ENCODE peak calls at places on chromosomes 3 and 15, in six cellular contexts. G is heart right ventricle; H is mammary epithelial cell; O is stomach; Z is CD8-positive, alpha-beta T cell; M is left ventricle myocardium inferior. S is an unnamed sample.

GRCh38 chr15:65621638-65622037 is at the start of gene SLC24A1:
- DNase-seq in G (no peak), H (no peak), O (no peak), Z (no peak), M (no peak), S (no peak)

GRCh38 chr3:46713048-46713897 is 4.4 kb downstream of the PRSS50 start:
- DNase-seq in G (peak; percentile 4), H (no peak), O (no peak), Z (no peak), M (no peak), S (no peak)

GRCh38 chr15:29098652-29099051 is 171.0 kb downstream of the NSMCE3 start:
- DNase-seq in G (no peak), H (no peak), O (no peak), Z (no peak), M (no peak), S (no peak)

GRCh38 chr3:72782521-72782920 is 65.7 kb downstream of the SHQ1 start:
- DNase-seq in G (no peak), H (no peak), O (no peak), Z (no peak), M (no peak), S (no peak)

GRCh38 chr3:101351834-101352233 is 31.5 kb upstream of the IMPG2 start:
- DNase-seq in G (no peak), H (no peak), O (no peak), Z (no peak), M (no peak), S (no peak)

GRCh38 chr3:129576514-129577345 is 29.7 kb downstream of the PLXND1 start:
- DNase-seq in G (peak; percentile 58), H (no peak), O (peak; percentile 76), Z (peak; percentile 76), M (peak; percentile 52), S (no peak)

GRCh38 chr15:48619446-48619845 is 26.1 kb downstream of the FBN1 start:
- DNase-seq in G (no peak), H (no peak), O (no peak), Z (no peak), M (no peak), S (no peak)

GRCh38 chr3:119401502-119402440 is 61.6 kb downstream of the TMEM39A start:
- DNase-seq in G (no peak), H (no peak), O (no peak), Z (no peak), M (no peak), S (no peak)

GRCh38 chr3:170962426-170962825 is 54.0 kb upstream of the EIF5A2 start:
- DNase-seq in G (no peak), H (no peak), O (no peak), Z (no peak), M (no peak), S (no peak)

GRCh38 chr3:61821823-61822251 is 260.5 kb downstream of the PTPRG start:
- DNase-seq in G (no peak), H (peak; percentile 32), O (no peak), Z (no peak), M (no peak), S (no peak)

GRCh38 chr3:123300572-123300971 is 98.8 kb downstream of the SEC22A start:
- DNase-seq in G (no peak), H (no peak), O (no peak), Z (no peak), M (no peak), S (no peak)

GRCh38 chr3:55143928-55144671 is 216.2 kb upstream of the LRTM1 start:
- DNase-seq in G (no peak), H (no peak), O (no peak), Z (no peak), M (no peak), S (no peak)

GRCh38 chr15:43749690-43750345 is 3.6 kb downstream of the PDIA3 start:
- DNase-seq in G (no peak), H (no peak), O (peak; percentile 34), Z (peak; percentile 21), M (no peak), S (no peak)

GRCh38 chr15:70867911-70868467 is 14.0 kb upstream of the LARP6 start:
- DNase-seq in G (no peak), H (peak; percentile 77), O (no peak), Z (no peak), M (no peak), S (no peak)

GRCh38 chr3:121855555-121855954 is 20.5 kb downstream of the EAF2 start:
- DNase-seq in G (no peak), H (peak; percentile 31), O (no peak), Z (no peak), M (no peak), S (no peak)
- TF ChIP-seq CTCF in G (no peak), H (peak; percentile 44), O (no peak), Z (no peak), M (peak; percentile 32), S (peak; percentile 16)

DNA sequence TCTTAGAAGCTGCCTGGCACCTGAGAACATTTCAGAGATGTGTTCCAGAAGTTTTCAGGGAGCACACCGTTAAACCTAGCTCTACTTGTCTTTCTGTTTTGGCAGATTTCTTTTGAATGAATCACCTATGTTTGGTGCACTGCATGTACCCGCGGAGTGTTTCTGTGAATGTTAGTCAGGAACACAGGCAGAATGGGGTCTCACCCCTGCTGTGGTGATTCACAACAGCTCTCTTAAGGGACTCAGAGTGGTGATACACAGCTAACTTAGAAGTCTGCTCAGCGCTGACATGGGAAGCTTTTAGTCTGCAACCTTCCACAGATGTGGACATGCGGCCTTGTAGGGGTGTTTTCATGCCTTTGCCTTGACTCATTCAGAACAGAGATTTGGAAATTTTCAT is 24.0 kb downstream of the TSEN2 start:
- DNase-seq in G (no peak), H (peak; percentile 94), O (no peak), Z (no peak), M (no peak), S (peak; percentile 98)
- H3K4me3 ChIP-seq in G (no peak overlapping the region), H (no peak overlapping the region), O (no peak overlapping the region), Z (no peak overlapping the region), M (no peak overlapping the region), S (peak overlapping the region; percentile 45)

DNA sequence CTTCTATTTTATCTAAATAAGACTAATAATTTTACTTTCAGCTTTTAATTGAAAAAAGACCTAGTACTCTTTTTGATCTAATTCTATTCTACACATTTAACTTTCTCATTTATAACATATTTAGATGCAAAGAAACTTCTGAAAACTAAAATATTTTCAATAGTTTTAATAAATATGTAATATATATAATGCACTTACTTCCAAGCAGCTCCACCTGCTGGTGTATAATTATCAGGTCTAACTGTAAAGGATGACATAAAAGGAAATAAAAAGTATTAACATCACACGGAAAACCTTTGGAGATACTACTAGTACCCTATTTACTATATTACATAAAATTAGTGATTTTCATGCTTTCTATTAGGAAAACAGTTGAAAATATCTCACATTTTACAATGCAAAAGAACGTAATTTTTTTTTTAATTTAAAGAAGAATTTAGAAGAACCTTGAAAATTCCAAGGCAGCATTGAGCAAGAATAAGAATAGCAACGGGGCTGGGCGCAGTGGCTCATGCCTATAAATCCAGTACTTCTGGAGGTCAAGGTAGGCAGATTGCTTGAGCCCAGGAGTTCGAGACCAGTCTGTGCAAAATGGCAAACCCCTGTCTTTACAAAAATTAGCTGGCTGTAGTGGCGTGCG is 10.2 kb downstream of the PLSCR5 start:
- DNase-seq in G (no peak), H (no peak), O (no peak), Z (no peak), M (no peak), S (no peak)
- TF ChIP-seq CTCF in G (no peak), H (peak; percentile 41), O (peak; percentile 29), Z (peak; percentile 23), M (peak; percentile 44), S (peak; percentile 56)

GRCh38 chr15:37095197-37095992 is 5.0 kb downstream of the MEIS2 start:
- DNase-seq in G (peak; percentile 32), H (no peak), O (no peak), Z (no peak), M (peak; percentile 38), S (no peak)
- H3K4me3 ChIP-seq in G (peak overlapping the region; percentile 71), H (no peak overlapping the region), O (peak overlapping the region; percentile 60), Z (no peak overlapping the region), M (peak overlapping the region; percentile 76), S (no peak overlapping the region)

GRCh38 chr15:51912528-51912927 is 59.0 kb downstream of the LEO1 start:
- DNase-seq in G (no peak), H (no peak), O (no peak), Z (no peak), M (no peak), S (no peak)

GRCh38 chr15:51917493-51917892 is 54.1 kb downstream of the LEO1 start:
- DNase-seq in G (no peak), H (peak; percentile 62), O (no peak), Z (no peak), M (no peak), S (no peak)
- TF ChIP-seq CTCF in G (no peak), H (peak; percentile 42), O (no peak), Z (no peak), M (peak; percentile 24), S (peak; percentile 34)

DNA sequence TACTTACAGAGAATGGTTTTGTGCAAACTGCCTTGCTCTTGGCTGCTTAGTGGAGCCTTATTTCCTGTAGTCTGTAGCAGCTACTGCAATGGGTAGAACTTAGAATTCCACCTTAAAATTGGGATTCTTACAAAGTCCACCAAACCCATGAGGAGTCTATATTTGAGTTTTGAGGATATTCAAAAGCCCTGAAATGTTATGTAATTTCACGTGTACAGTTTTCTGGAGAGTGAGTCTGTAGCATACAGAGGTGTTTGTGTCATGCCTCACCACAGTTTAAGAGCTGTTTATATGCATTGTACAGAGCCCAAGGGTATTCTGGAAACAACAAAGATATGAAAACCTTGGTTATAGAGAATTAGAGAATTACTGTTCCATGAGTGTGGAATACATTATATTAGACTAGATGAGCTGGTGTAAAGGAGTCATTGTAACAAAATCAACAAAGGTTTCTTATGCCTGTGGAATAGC is 114.4 kb downstream of the MBNL1 start:
- DNase-seq in G (no peak), H (no peak), O (no peak), Z (no peak), M (no peak), S (no peak)
- H3K4me3 ChIP-seq in G (peak overlapping the region; percentile 51), H (no peak overlapping the region), O (peak overlapping the region; percentile 35), Z (no peak overlapping the region), M (peak overlapping the region; percentile 53), S (no peak overlapping the region)

GRCh38 chr15:95655089-95655488 is 675.4 kb upstream of the NR2F2 start:
- DNase-seq in G (no peak), H (no peak), O (no peak), Z (no peak), M (no peak), S (no peak)
- TF ChIP-seq CTCF in G (no peak), H (no peak), O (no peak), Z (no peak), M (no peak), S (no peak)

GRCh38 chr3:120418866-120419490 is 31.8 kb downstream of the FSTL1 start:
- DNase-seq in G (peak; percentile 42), H (peak; percentile 54), O (peak; percentile 51), Z (peak; percentile 13), M (peak; percentile 52), S (no peak)

GRCh38 chr3:120415756-120416155 is 35.0 kb downstream of the FSTL1 start:
- DNase-seq in G (no peak), H (no peak), O (no peak), Z (no peak), M (no peak), S (no peak)

GRCh38 chr3:120418446-120418845 is 32.3 kb downstream of the FSTL1 start:
- DNase-seq in G (no peak), H (no peak), O (no peak), Z (no peak), M (no peak), S (no peak)

GRCh38 chr3:120417272-120417911 is 33.4 kb downstream of the FSTL1 start:
- DNase-seq in G (peak; percentile 84), H (peak; percentile 95), O (peak; percentile 93), Z (peak; percentile 78), M (peak; percentile 89), S (peak; percentile 97)

GRCh38 chr3:120416868-120417267 is 33.9 kb downstream of the FSTL1 start:
- DNase-seq in G (no peak), H (no peak), O (no peak), Z (no peak), M (no peak), S (no peak)
- H3K4me3 ChIP-seq in G (peak overlapping the region; percentile 21), H (no peak overlapping the region), O (peak overlapping the region; percentile 35), Z (peak overlapping the region; percentile 47), M (peak overlapping the region; percentile 52), S (no peak overlapping the region)

S was measured in AG04450.